ENCODE peak calls at places on chromosomes 1 and 21, in eight cellular contexts. K is GM12865, F is choroid plexus epithelial cell, Q is fibroblast of pulmonary artery, I is neural crest cell, H is epithelial cell of esophagus, T is AG10803, P is lower leg skin. N is an unnamed sample.

GRCh38 chr1:160907976-160908375 is 23.0 kb upstream of the ITLN1 start:
- DNase-seq in P (no peak), I (no peak), H (no peak), T (no peak), F (peak), K (no peak), Q (peak), N (no peak)

GRCh38 chr1:109799445-109799844 is 35.7 kb upstream of the EPS8L3 start:
- DNase-seq in H (no peak), P (no peak), T (peak), K (no peak), Q (no peak), F (no peak), I (no peak), N (no peak)

GRCh38 chr1:118360817-118361216 is 175.8 kb upstream of the SPAG17 start:
- DNase-seq in F (peak), T (peak), I (no peak), K (no peak), H (peak), P (no peak), Q (peak), N (no peak)

GRCh38 chr1:44660176-44660575 is 14.1 kb downstream of the TMEM53 start:
- DNase-seq in I (no peak), Q (peak), H (no peak), K (no peak), P (no peak), T (no peak), F (no peak), N (no peak)

GRCh38 chr1:41672641-41673313 is 188.3 kb upstream of the EDN2 start:
- DNase-seq in T (peak), H (peak), F (peak), K (no peak), P (no peak), I (no peak), Q (no peak), N (no peak)

GRCh38 chr1:112297536-112297935 is 98.5 kb upstream of the CTTNBP2NL start:
- DNase-seq in I (no peak), Q (peak), P (no peak), K (no peak), H (peak), F (peak), T (no peak), N (no peak)

GRCh38 chr1:84344286-84344685 is 42.8 kb downstream of the SAMD13 start:
- DNase-seq in I (no peak), K (no peak), Q (no peak), H (peak), T (peak), F (peak), P (no peak), N (no peak)

GRCh38 chr1:30868833-30869435 is 39.6 kb downstream of the SDC3 start:
- DNase-seq in I (no peak), T (no peak), K (peak), P (no peak), F (no peak), H (no peak), Q (no peak), N (no peak)

GRCh38 chr1:235025422-235025984 is 103.1 kb downstream of the TOMM20 start:
- DNase-seq in F (no peak), H (no peak), T (no peak), Q (no peak), P (no peak), K (no peak), I (no peak), N (no peak)

GRCh38 chr21:27831821-27832569 is 865.1 kb upstream of the ADAMTS5 start:
- DNase-seq in T (peak), H (peak), F (peak), I (no peak), K (no peak), Q (peak), P (no peak), N (no peak)

DNA sequence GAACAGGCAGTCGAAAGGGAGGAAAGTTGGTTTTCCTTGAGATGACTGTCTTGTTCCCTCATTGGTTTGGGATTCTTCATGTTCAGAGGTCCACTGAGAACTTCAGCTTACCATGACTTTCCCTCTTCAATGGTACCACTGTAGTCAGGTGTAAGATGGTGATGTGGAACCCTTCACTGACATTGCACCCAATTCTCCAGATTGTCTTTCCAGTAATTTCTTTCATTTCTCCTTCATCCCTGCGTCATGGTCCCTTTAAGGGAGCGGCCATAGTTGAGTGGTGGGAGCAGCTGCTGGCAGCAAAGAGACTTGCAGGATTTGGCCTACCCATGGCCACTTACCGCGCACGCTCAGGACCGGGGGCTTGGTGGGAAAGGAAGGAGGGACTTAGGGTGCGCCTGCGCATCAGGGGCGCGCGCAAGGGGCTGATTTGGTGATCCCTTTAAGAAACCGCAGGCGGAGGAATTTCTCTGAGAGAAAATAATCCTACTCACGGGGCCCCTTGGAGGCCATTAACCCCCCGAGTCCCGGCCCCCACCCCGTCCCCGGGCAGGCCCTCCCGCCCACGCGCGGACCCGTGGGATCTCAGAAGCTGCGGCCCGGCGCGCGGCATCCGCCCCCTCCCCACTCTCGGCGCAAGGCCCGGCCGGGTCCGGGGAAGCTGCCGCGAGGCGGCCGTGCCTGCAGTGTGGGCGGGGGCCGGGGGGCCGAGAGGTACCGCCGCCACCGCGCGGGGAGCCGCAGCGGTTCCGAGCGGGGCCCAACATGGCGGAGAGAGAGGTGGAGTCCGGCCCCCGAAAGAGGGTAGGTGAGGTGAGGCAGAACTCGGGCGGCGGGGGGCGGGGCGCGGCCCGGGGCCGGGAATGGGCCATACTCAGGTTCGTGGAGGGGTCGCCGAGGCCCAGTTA is at the start of gene ZMYM4:
- DNase-seq in H (peak), F (peak), K (peak), T (peak), P (peak), I (peak), Q (peak), N (peak)
- TF ChIP-seq CTCF in H (peak), F (peak), K (peak), T (no peak), P (no peak), I (peak), Q (no peak), N (no peak)

GRCh38 chr1:49626474-49626873 is 397.3 kb downstream of the AGBL4 start:
- DNase-seq in T (no peak), F (no peak), K (no peak), H (no peak), P (no peak), Q (no peak), I (no peak), N (no peak)

GRCh38 chr1:49627781-49628180 is 396.0 kb downstream of the AGBL4 start:
- DNase-seq in P (no peak), Q (no peak), F (no peak), H (no peak), I (no peak), T (no peak), K (no peak), N (no peak)

DNA sequence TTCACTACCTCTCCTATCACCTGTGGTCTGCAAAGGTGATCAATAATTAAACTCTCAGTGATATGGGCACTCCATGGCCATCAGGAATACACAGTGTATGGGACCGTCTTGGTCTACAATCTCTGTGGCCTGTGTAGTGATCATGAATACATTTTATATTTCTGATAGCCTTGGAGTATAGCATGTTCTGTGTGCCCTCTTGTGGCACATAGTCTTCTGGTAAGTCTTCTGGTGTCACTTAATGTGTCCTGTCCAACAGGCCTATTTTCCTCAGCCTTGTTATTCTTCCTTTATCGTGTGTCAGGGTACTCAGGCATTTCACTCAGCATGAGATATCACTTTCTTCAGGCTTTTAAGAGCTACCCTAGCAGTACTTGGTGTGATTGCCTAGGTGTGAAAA is 393.6 kb downstream of the AGBL4 start:
- DNase-seq in F (peak), K (no peak), Q (no peak), I (no peak), H (no peak), T (no peak), P (no peak), N (no peak)
- TF ChIP-seq CTCF in F (no peak), K (no peak), Q (no peak), I (no peak), H (no peak), T (no peak), P (no peak), N (no peak)

GRCh38 chr1:58249371-58249728 is 297.2 kb downstream of the OMA1 start:
- DNase-seq in I (no peak), F (no peak), T (no peak), Q (no peak), H (no peak), K (no peak), P (no peak), N (no peak)

GRCh38 chr1:58250587-58250948 is 296.0 kb downstream of the OMA1 start:
- DNase-seq in F (no peak), Q (no peak), T (no peak), K (no peak), I (no peak), P (no peak), H (no peak), N (no peak)

GRCh38 chr1:58249729-58250586 is 296.6 kb downstream of the OMA1 start:
- DNase-seq in F (peak), P (no peak), I (peak), K (peak), Q (peak), T (peak), H (peak), N (no peak)

GRCh38 chr1:58248067-58248466 is 298.5 kb downstream of the OMA1 start:
- DNase-seq in F (no peak), K (no peak), I (no peak), P (no peak), Q (no peak), T (no peak), H (no peak), N (no peak)

DNA sequence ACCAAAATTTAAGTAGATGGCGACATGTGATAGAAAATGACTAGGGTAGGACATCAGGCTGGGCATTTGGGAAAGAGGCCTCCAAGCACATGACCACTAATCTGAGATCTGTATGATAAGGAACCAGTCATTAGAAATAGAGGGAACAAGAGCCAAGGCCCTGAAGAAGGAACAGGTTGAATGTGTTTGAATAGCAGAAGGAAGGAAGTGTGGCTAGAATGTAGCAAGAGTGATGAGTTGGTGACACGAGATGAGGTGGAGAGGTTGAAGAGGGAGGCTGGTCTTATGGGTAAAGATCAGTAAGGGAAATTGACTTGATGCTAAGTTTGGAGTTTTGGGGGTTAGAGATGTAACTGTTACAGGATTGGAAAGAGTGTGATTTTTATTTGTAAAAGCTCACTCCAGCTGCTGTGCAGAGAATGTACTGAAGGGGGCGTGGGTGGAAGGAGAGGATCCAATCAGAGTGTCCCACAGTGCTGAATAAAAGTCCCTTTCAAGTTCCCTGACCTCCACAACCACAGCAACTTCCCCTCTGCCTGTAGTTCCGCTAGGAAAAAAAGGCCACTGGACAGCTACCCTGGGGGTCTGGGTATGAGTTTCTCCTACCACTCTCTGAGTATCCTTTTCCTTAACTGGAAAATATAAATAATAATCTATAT is 295.0 kb downstream of the OMA1 start:
- DNase-seq in K (peak), I (peak), F (peak), Q (peak), T (no peak), H (no peak), P (no peak), N (no peak)
- TF ChIP-seq CTCF in K (peak), I (peak), F (peak), Q (peak), T (peak), H (no peak), P (no peak), N (no peak)

GRCh38 chr1:56820755-56821461 is 1.7 kb upstream of the FYB2 start:
- DNase-seq in F (peak), Q (peak), T (peak), I (peak), P (peak), K (peak), H (peak), N (peak)

GRCh38 chr1:56821462-56821797 is 2.2 kb upstream of the FYB2 start:
- DNase-seq in F (peak), H (no peak), Q (peak), T (no peak), P (no peak), K (no peak), I (no peak), N (no peak)

GRCh38 chr1:56816909-56817308 is 2.3 kb downstream of the FYB2 start:
- DNase-seq in I (no peak), T (no peak), F (no peak), P (no peak), Q (no peak), H (peak), K (peak), N (no peak)

GRCh38 chr1:56817716-56818463 is 1.3 kb downstream of the FYB2 start:
- DNase-seq in P (no peak), H (no peak), Q (no peak), T (peak), I (no peak), F (no peak), K (no peak), N (no peak)

DNA sequence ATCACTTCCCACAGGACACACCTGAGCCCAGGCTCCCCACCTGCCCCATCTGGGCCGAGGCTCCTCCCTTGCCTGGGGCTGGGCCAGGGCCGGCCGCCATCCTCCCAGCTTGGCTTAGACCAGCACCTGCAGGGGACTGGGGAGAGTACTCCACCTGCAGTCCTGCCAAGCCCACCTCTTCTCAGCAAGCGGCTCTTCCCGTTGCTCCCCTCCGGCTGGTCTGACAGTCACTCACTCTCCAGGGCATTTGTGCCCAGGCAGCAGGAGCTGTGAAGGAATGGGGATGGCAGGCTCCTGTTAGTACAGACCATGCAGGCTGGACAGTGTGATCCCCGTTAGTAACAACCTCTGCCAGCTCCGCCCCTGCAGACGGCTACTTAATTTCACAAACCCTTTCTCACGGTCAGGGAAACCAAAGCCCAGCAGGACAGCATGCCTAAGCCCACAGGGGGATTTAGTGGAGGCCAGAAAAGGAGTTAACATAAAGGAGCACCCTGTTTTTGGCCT is at the start of gene FYB2:
- DNase-seq in T (no peak), K (no peak), I (no peak), F (peak), P (no peak), Q (no peak), H (no peak), N (no peak)
- TF ChIP-seq CTCF in T (no peak), K (no peak), I (no peak), F (no peak), P (no peak), Q (no peak), H (no peak), N (no peak)